ENCODE peak calls at places on chromosomes 7 and 10, in eight cellular contexts. N, B, O, W, X, L, T and Q are unnamed samples.

GRCh38 chr7:111352319-111352718 is 210.0 kb downstream of the IMMP2L start:
- DNase-seq in B (no peak), L (no peak), W (no peak), O (no peak), X (no peak), T (no peak), N (no peak), Q (no peak)

GRCh38 chr10:29304259-29305030 is 15.6 kb downstream of the LYZL1 start:
- DNase-seq in L (no peak), W (peak), N (peak), O (peak), B (peak), X (peak), T (peak), Q (peak)

GRCh38 chr10:13776861-13777301 is 190.1 kb downstream of the PRPF18 start:
- DNase-seq in T (no peak), W (no peak), X (peak), N (peak), L (no peak), B (no peak), O (no peak), Q (no peak)

GRCh38 chr10:69338547-69339450 is 60.5 kb downstream of the HK1 start:
- DNase-seq in N (no peak), L (no peak), X (no peak), O (no peak), W (no peak), B (no peak), T (no peak), Q (peak)

GRCh38 chr10:27745719-27746363 is at the start of gene MKX:
- DNase-seq in L (no peak), W (peak), N (peak), O (no peak), B (no peak), T (peak), X (no peak), Q (peak)

GRCh38 chr10:129770286-129770685 is 193.8 kb downstream of the EBF3 start:
- DNase-seq in N (no peak), O (no peak), T (no peak), L (no peak), X (no peak), W (no peak), B (no peak), Q (no peak)

GRCh38 chr7:151392002-151392401 is 17.8 kb downstream of the WDR86 start:
- DNase-seq in N (no peak), O (no peak), T (no peak), B (no peak), X (no peak), L (no peak), W (no peak), Q (no peak)

GRCh38 chr7:151550601-151551286 is 31.0 kb upstream of the RHEB start:
- DNase-seq in X (peak), L (no peak), O (peak), B (peak), W (peak), T (no peak), N (peak), Q (peak)

GRCh38 chr7:30705008-30705407 is 22.8 kb upstream of the CRHR2 start:
- DNase-seq in W (no peak), O (no peak), B (no peak), L (no peak), X (no peak), N (no peak), T (no peak), Q (no peak)

GRCh38 chr7:26201261-26202018 is at the start of gene CBX3:
- DNase-seq in X (peak), W (peak), O (no peak), N (peak), T (peak), B (peak), L (peak), Q (no peak)

GRCh38 chr7:48183370-48183743 is 12.1 kb downstream of the ABCA13 start:
- DNase-seq in O (no peak), L (no peak), B (no peak), X (no peak), N (peak), W (no peak), T (no peak), Q (peak)

GRCh38 chr10:47022311-47023131 is 111.3 kb downstream of the PTPN20 start:
- DNase-seq in X (no peak), B (no peak), O (no peak), N (no peak), T (no peak), W (no peak), L (no peak), Q (no peak)

GRCh38 chr7:81534996-81535395 is 234.9 kb downstream of the HGF start:
- DNase-seq in W (no peak), X (no peak), T (no peak), L (no peak), O (no peak), N (no peak), B (no peak), Q (peak)

GRCh38 chr10:22325948-22326702 is 5.2 kb downstream of the BMI1 start:
- DNase-seq in O (no peak), T (no peak), W (no peak), L (no peak), X (no peak), B (no peak), N (no peak), Q (no peak)

GRCh38 chr10:42979730-42980467 is 97.0 kb upstream of the RET start:
- DNase-seq in T (no peak), X (no peak), B (no peak), N (no peak), O (no peak), W (peak), L (no peak), Q (no peak)

GRCh38 chr7:149496642-149497391 is 792 bp downstream of the ZNF746 start:
- DNase-seq in T (peak), W (peak), O (no peak), X (peak), L (peak), N (peak), B (no peak), Q (peak)

GRCh38 chr7:55033241-55033846 is 14.5 kb downstream of the EGFR start:
- DNase-seq in O (no peak), B (no peak), N (no peak), L (no peak), W (no peak), T (no peak), X (no peak), Q (no peak)

GRCh38 chr7:87413951-87414381 is 61.5 kb downstream of the ABCB4 start:
- DNase-seq in B (peak), O (no peak), W (no peak), L (no peak), X (peak), N (no peak), T (peak), Q (peak)

GRCh38 chr7:130595986-130596385 is 72.6 kb downstream of the COPG2 start:
- DNase-seq in W (no peak), O (no peak), L (no peak), B (no peak), X (no peak), T (no peak), N (no peak), Q (peak)

GRCh38 chr10:7788640-7789335 is 811 bp downstream of the ATP5F1C start:
- DNase-seq in B (no peak), L (peak), O (no peak), X (peak), N (peak), W (no peak), T (no peak), Q (no peak)